ENCODE peak calls at places on chromosome 15, in four cellular contexts. W is fibroblast of the aortic adventitia, X is glutamatergic neuron, L is pulmonary artery endothelial cell. H is an unnamed sample.
A peak's percentile ranks its signal among the peaks of the same experiment; 100 is the strongest.

GRCh38 chr15:40048155-40048792 is 9.3 kb upstream of the SRP14 start:
- DNase-seq in W (no peak), L (no peak), X (no peak), H (no peak)

GRCh38 chr15:81380668-81381067 is 6.7 kb upstream of the TMC3 start:
- DNase-seq in L (no peak), X (no peak), W (no peak), H (no peak)

GRCh38 chr15:80530737-80531365 is 126.7 kb downstream of the ARNT2 start:
- DNase-seq in L (no peak), X (no peak), W (peak; percentile 98), H (peak; percentile 92)

GRCh38 chr15:60392986-60393811 is 4.6 kb downstream of the ANXA2 start:
- DNase-seq in W (peak; percentile 98), X (peak; percentile 31), L (no peak), H (peak; percentile 98)

GRCh38 chr15:86231864-86232801 is 152.5 kb downstream of the AGBL1 start:
- DNase-seq in W (peak; percentile 42), X (peak; percentile 51), L (no peak), H (no peak)

GRCh38 chr15:26628071-26628470 is 144.8 kb downstream of the GABRB3 start:
- DNase-seq in L (no peak), X (no peak), W (no peak), H (no peak)

GRCh38 chr15:70669966-70670658 is 93.2 kb downstream of the UACA start:
- DNase-seq in L (no peak), W (peak; percentile 28), X (no peak), H (no peak)

GRCh38 chr15:25670025-25670554 is 193.0 kb downstream of the ATP10A start:
- DNase-seq in X (peak; percentile 77), L (no peak), W (peak; percentile 77), H (peak; percentile 40)

GRCh38 chr15:81161215-81161673 is 27.2 kb downstream of the CFAP161 start:
- DNase-seq in L (no peak), X (no peak), W (no peak), H (no peak)

GRCh38 chr15:101773496-101774100 is 29.7 kb upstream of the OR4F6 start:
- DNase-seq in W (no peak), X (no peak), L (no peak), H (no peak)

GRCh38 chr15:53522878-53523455 is 236.5 kb downstream of the WDR72 start:
- DNase-seq in W (no peak), X (no peak), L (no peak), H (no peak)